ENCODE peak calls at places on chromosome 6, in seven cellular contexts. D is left ventricle myocardium superior; X is RWPE2; A is activated CD4-positive, alpha-beta T cell treated with anti-CD3 and anti-CD28 coated beads for 36 hours; T is stimulated activated naive B cell treated with anti-CD40 and anti-IgM and Interleukin-4, amounts not matched to agents 10 μg/mL and 1 μg/mL and 100 μg/mL, for 72 hours; M is CD8-positive, alpha-beta T cell; F is IMR-90. Y is an unnamed sample.

GRCh38 chr6:34457747-34458462 is 8.0 kb upstream of the PACSIN1 start:
- ATAC-seq in T (no peak), A (no peak), F (no peak), M (no peak), D (no peak), X (no peak), Y (no peak)

GRCh38 chr6:41306187-41306854 is 19.8 kb upstream of the TREM1 start:
- ATAC-seq in T (peak; percentile 41), M (no peak), F (no peak), D (no peak), X (peak; percentile 40), A (no peak), Y (no peak)

GRCh38 chr6:112296122-112296521 is 41.8 kb upstream of the LAMA4 start:
- ATAC-seq in F (peak; percentile 13), A (peak; percentile 64), M (no peak), D (peak; percentile 70), T (peak; percentile 78), X (no peak), Y (no peak)

GRCh38 chr6:27674882-27675281 is 202.0 kb upstream of the ZNF184 start:
- ATAC-seq in T (no peak), A (no peak), F (no peak), D (no peak), M (no peak), X (no peak), Y (no peak)

GRCh38 chr6:30481213-30481964 is 7.9 kb upstream of the HLA-E start:
- ATAC-seq in T (no peak), X (no peak), M (no peak), F (no peak), A (no peak), D (no peak), Y (no peak)

GRCh38 chr6:140857734-140858380 is 1274.9 kb upstream of the GJE1 start:
- ATAC-seq in T (peak; percentile 67), X (peak; percentile 85), D (peak; percentile 90), F (peak; percentile 96), A (no peak), M (no peak), Y (peak; percentile 87)

GRCh38 chr6:96620851-96621250 is 57.9 kb downstream of the FHL5 start:
- ATAC-seq in T (no peak), D (no peak), X (no peak), F (no peak), A (no peak), M (no peak), Y (no peak)

GRCh38 chr6:132973556-132973993 is 159.2 kb downstream of the RPS12 start:
- ATAC-seq in M (no peak), D (no peak), F (no peak), A (no peak), T (no peak), X (no peak), Y (no peak)

GRCh38 chr6:107396226-107396625 is 63.1 kb downstream of the PDSS2 start:
- ATAC-seq in F (no peak), T (no peak), D (no peak), X (no peak), M (no peak), A (no peak), Y (no peak)

GRCh38 chr6:20403766-20404640 is 2.3 kb downstream of the E2F3 start:
- ATAC-seq in F (peak; percentile 2), X (peak; percentile 1), D (no peak), T (peak; percentile 19), A (peak; percentile 10), M (peak; percentile 14), Y (no peak)

GRCh38 chr6:136511921-136512320 is 38.3 kb downstream of the MAP7 start:
- ATAC-seq in F (no peak), D (peak; percentile 74), M (no peak), T (no peak), A (no peak), X (no peak), Y (no peak)

GRCh38 chr6:137999815-138000214 is 107.4 kb downstream of the PERP start:
- ATAC-seq in D (no peak), T (no peak), F (no peak), M (no peak), X (no peak), A (peak; percentile 64), Y (no peak)

GRCh38 chr6:42363906-42364859 is 87.5 kb downstream of the TRERF1 start:
- ATAC-seq in M (no peak), X (no peak), F (no peak), D (no peak), T (no peak), A (no peak), Y (no peak)

GRCh38 chr6:158789115-158789917 is 29.9 kb downstream of the EZR start:
- ATAC-seq in T (peak; percentile 73), A (peak; percentile 72), D (peak; percentile 36), X (no peak), M (peak; percentile 93), F (no peak), Y (no peak)

GRCh38 chr6:4377635-4378034 is 242.3 kb upstream of the ECI2 start:
- ATAC-seq in M (no peak), F (no peak), D (peak; percentile 61), X (no peak), T (no peak), A (no peak), Y (no peak)

GRCh38 chr6:125639621-125640020 is 109.8 kb upstream of the HEY2 start:
- ATAC-seq in M (no peak), A (no peak), D (peak; percentile 18), T (no peak), X (no peak), F (no peak), Y (no peak)

GRCh38 chr6:2669067-2669710 is 81.5 kb downstream of the MYLK4 start:
- ATAC-seq in A (no peak), T (no peak), D (no peak), X (no peak), M (no peak), F (no peak), Y (no peak)

GRCh38 chr6:131063028-131063763 is at the start of gene EPB41L2:
- ATAC-seq in T (peak; percentile 89), D (peak; percentile 99), X (peak; percentile 89), A (peak; percentile 90), F (peak; percentile 93), M (peak; percentile 91), Y (peak; percentile 95)

GRCh38 chr6:22888147-22888831 is 318.9 kb downstream of the HDGFL1 start:
- ATAC-seq in T (no peak), F (no peak), M (no peak), D (peak; percentile 29), X (peak; percentile 53), A (no peak), Y (no peak)

GRCh38 chr6:33999567-33999966 is 146.3 kb downstream of the GRM4 start:
- ATAC-seq in D (no peak), F (no peak), T (no peak), A (no peak), X (no peak), M (no peak), Y (no peak)

GRCh38 chr6:18392346-18392877 is 5.3 kb downstream of the RNF144B start:
- ATAC-seq in F (no peak), A (no peak), M (no peak), D (no peak), T (peak; percentile 73), X (no peak), Y (no peak)

GRCh38 chr6:29909995-29910394 is 32.3 kb upstream of the HLA-A start:
- ATAC-seq in M (no peak), F (peak; percentile 57), T (no peak), A (peak; percentile 72), D (no peak), X (peak; percentile 59), Y (no peak)

GRCh38 chr6:38058022-38058421 is 238.5 kb downstream of the ZFAND3 start:
- ATAC-seq in T (peak; percentile 99), D (no peak), X (peak; percentile 100), A (peak; percentile 98), M (peak; percentile 51), F (peak; percentile 93), Y (no peak)

GRCh38 chr6:87540541-87540940 is 49.2 kb downstream of the RARS2 start:
- ATAC-seq in T (no peak), A (no peak), M (no peak), D (peak; percentile 70), X (no peak), F (no peak), Y (no peak)

GRCh38 chr6:69813508-69813907 is 16.7 kb upstream of the LMBRD1 start:
- ATAC-seq in A (peak; percentile 75), D (no peak), F (no peak), X (no peak), T (peak; percentile 70), M (no peak), Y (no peak)

GRCh38 chr6:150150821-150151646 is 8.2 kb downstream of the PPP1R14C start:
- ATAC-seq in A (no peak), X (no peak), M (no peak), D (peak; percentile 41), T (no peak), F (no peak), Y (no peak)

GRCh38 chr6:166512567-166512966 is 73.9 kb downstream of the RAMACL start:
- ATAC-seq in M (peak; percentile 94), F (no peak), A (peak; percentile 68), X (no peak), D (no peak), T (peak; percentile 98), Y (no peak)

GRCh38 chr6:95768539-95768938 is 191.2 kb downstream of the MANEA start:
- ATAC-seq in X (no peak), F (no peak), M (no peak), A (no peak), T (peak; percentile 36), D (no peak), Y (no peak)

GRCh38 chr6:14766595-14766994 is 479.3 kb upstream of the JARID2 start:
- ATAC-seq in X (no peak), A (no peak), T (no peak), D (no peak), M (no peak), F (no peak), Y (no peak)

GRCh38 chr6:6057442-6058053 is 50.8 kb upstream of the NRN1 start:
- ATAC-seq in T (peak; percentile 76), F (no peak), A (peak; percentile 51), X (peak; percentile 63), M (no peak), D (peak; percentile 60), Y (no peak)

GRCh38 chr6:89786970-89787369 is 32.6 kb downstream of the MDN1 start:
- ATAC-seq in M (no peak), D (no peak), T (no peak), A (no peak), X (no peak), F (no peak), Y (no peak)

GRCh38 chr6:46590765-46591164 is 61.9 kb downstream of the CYP39A1 start:
- ATAC-seq in D (no peak), F (no peak), X (no peak), M (no peak), A (no peak), T (no peak), Y (no peak)

GRCh38 chr6:1624071-1624847 is 14.5 kb downstream of the FOXC1 start:
- ATAC-seq in T (peak; percentile 67), X (peak; percentile 43), M (no peak), A (peak; percentile 82), F (peak; percentile 45), D (peak; percentile 46), Y (no peak)

GRCh38 chr6:35719407-35719829 is 17.4 kb upstream of the ARMC12 start:
- ATAC-seq in A (peak; percentile 28), T (peak; percentile 64), D (peak; percentile 9), X (no peak), F (peak; percentile 12), M (no peak), Y (no peak)